ENCODE peak calls at places on chromosomes 7 and 10, in nine cellular contexts. One of them, this sample, is unnamed.

GRCh38 chr7:27147211-27148030 is at the start of gene HOXA6:
- DNase-seq in dorsolateral prefrontal cortex: no peak
- DNase-seq in DND-41: no peak
- DNase-seq in adipocyte: no peak
- DNase-seq in heart left ventricle: peak; percentile 62
- DNase-seq in mesendoderm: no peak
- DNase-seq in GM23248: peak; percentile 72
- DNase-seq in mammary epithelial cell: peak; percentile 70
- DNase-seq in fibroblast of pulmonary artery: no peak
- DNase-seq in this sample: no peak

GRCh38 chr7:150941351-150941982 is 36.7 kb downstream of the KCNH2 start:
- DNase-seq in dorsolateral prefrontal cortex: no peak
- DNase-seq in DND-41: no peak
- DNase-seq in adipocyte: no peak
- DNase-seq in heart left ventricle: no peak
- DNase-seq in mesendoderm: no peak
- DNase-seq in GM23248: no peak
- DNase-seq in mammary epithelial cell: no peak
- DNase-seq in fibroblast of pulmonary artery: no peak
- DNase-seq in this sample: no peak

GRCh38 chr7:123184271-123184670 is 15.5 kb downstream of the SLC13A1 start:
- DNase-seq in dorsolateral prefrontal cortex: no peak
- DNase-seq in DND-41: no peak
- DNase-seq in adipocyte: no peak
- DNase-seq in heart left ventricle: no peak
- DNase-seq in mesendoderm: no peak
- DNase-seq in GM23248: no peak
- DNase-seq in mammary epithelial cell: no peak
- DNase-seq in fibroblast of pulmonary artery: no peak
- DNase-seq in this sample: no peak

GRCh38 chr10:17527530-17528146 is 73.2 kb upstream of the ST8SIA6 start:
- DNase-seq in dorsolateral prefrontal cortex: no peak
- DNase-seq in DND-41: no peak
- DNase-seq in adipocyte: peak; percentile 89
- DNase-seq in heart left ventricle: no peak
- DNase-seq in mesendoderm: peak; percentile 53
- DNase-seq in GM23248: peak; percentile 38
- DNase-seq in mammary epithelial cell: peak; percentile 69
- DNase-seq in fibroblast of pulmonary artery: peak; percentile 92
- DNase-seq in this sample: no peak

GRCh38 chr7:95690367-95690947 is 81.9 kb upstream of the DYNC1I1 start:
- DNase-seq in dorsolateral prefrontal cortex: no peak
- DNase-seq in DND-41: peak; percentile 32
- DNase-seq in adipocyte: peak; percentile 71
- DNase-seq in heart left ventricle: no peak
- DNase-seq in mesendoderm: peak; percentile 64
- DNase-seq in GM23248: peak; percentile 60
- DNase-seq in mammary epithelial cell: peak; percentile 40
- DNase-seq in fibroblast of pulmonary artery: peak; percentile 66
- DNase-seq in this sample: peak; percentile 46

GRCh38 chr7:151631149-151631967 is 111.7 kb upstream of the RHEB start:
- DNase-seq in dorsolateral prefrontal cortex: no peak
- DNase-seq in DND-41: no peak
- DNase-seq in adipocyte: peak; percentile 73
- DNase-seq in heart left ventricle: no peak
- DNase-seq in mesendoderm: peak; percentile 55
- DNase-seq in GM23248: peak; percentile 68
- DNase-seq in mammary epithelial cell: peak; percentile 41
- DNase-seq in fibroblast of pulmonary artery: no peak
- DNase-seq in this sample: peak; percentile 23

GRCh38 chr7:155471728-155472127 is 13.8 kb downstream of the EN2 start:
- DNase-seq in dorsolateral prefrontal cortex: no peak
- DNase-seq in DND-41: no peak
- DNase-seq in adipocyte: no peak
- DNase-seq in heart left ventricle: no peak
- DNase-seq in mesendoderm: no peak
- DNase-seq in GM23248: no peak
- DNase-seq in mammary epithelial cell: no peak
- DNase-seq in fibroblast of pulmonary artery: no peak
- DNase-seq in this sample: no peak

GRCh38 chr10:10293431-10293830 is 724.2 kb upstream of the CELF2 start:
- DNase-seq in dorsolateral prefrontal cortex: no peak
- DNase-seq in DND-41: no peak
- DNase-seq in adipocyte: no peak
- DNase-seq in heart left ventricle: no peak
- DNase-seq in mesendoderm: peak; percentile 58
- DNase-seq in GM23248: peak; percentile 4
- DNase-seq in mammary epithelial cell: no peak
- DNase-seq in fibroblast of pulmonary artery: peak; percentile 59
- DNase-seq in this sample: no peak

GRCh38 chr7:36796850-36797618 is 72.7 kb upstream of the AOAH start:
- DNase-seq in dorsolateral prefrontal cortex: no peak
- DNase-seq in DND-41: no peak
- DNase-seq in adipocyte: no peak
- DNase-seq in heart left ventricle: no peak
- DNase-seq in mesendoderm: no peak
- DNase-seq in GM23248: no peak
- DNase-seq in mammary epithelial cell: no peak
- DNase-seq in fibroblast of pulmonary artery: no peak
- DNase-seq in this sample: no peak

GRCh38 chr7:76086070-76086469 is 38.2 kb downstream of the MDH2 start:
- DNase-seq in dorsolateral prefrontal cortex: no peak
- DNase-seq in DND-41: no peak
- DNase-seq in adipocyte: no peak
- DNase-seq in heart left ventricle: no peak
- DNase-seq in mesendoderm: no peak
- DNase-seq in GM23248: peak; percentile 71
- DNase-seq in mammary epithelial cell: peak; percentile 66
- DNase-seq in fibroblast of pulmonary artery: peak; percentile 44
- DNase-seq in this sample: no peak

GRCh38 chr10:50033481-50033880 is 34.3 kb upstream of the WASHC2A start:
- DNase-seq in dorsolateral prefrontal cortex: no peak
- DNase-seq in DND-41: no peak
- DNase-seq in adipocyte: peak; percentile 46
- DNase-seq in heart left ventricle: no peak
- DNase-seq in mesendoderm: no peak
- DNase-seq in GM23248: peak; percentile 83
- DNase-seq in mammary epithelial cell: no peak
- DNase-seq in fibroblast of pulmonary artery: peak; percentile 21
- DNase-seq in this sample: no peak

GRCh38 chr7:22979861-22980260 is 34.1 kb downstream of the HYCC1 start:
- DNase-seq in dorsolateral prefrontal cortex: no peak
- DNase-seq in DND-41: no peak
- DNase-seq in adipocyte: no peak
- DNase-seq in heart left ventricle: no peak
- DNase-seq in mesendoderm: no peak
- DNase-seq in GM23248: peak; percentile 47
- DNase-seq in mammary epithelial cell: peak; percentile 59
- DNase-seq in fibroblast of pulmonary artery: no peak
- DNase-seq in this sample: no peak

GRCh38 chr10:96863922-96864543 is 31.9 kb downstream of the LCOR start:
- DNase-seq in dorsolateral prefrontal cortex: no peak
- DNase-seq in DND-41: no peak
- DNase-seq in adipocyte: peak; percentile 31
- DNase-seq in heart left ventricle: no peak
- DNase-seq in mesendoderm: peak; percentile 66
- DNase-seq in GM23248: peak; percentile 73
- DNase-seq in mammary epithelial cell: peak; percentile 54
- DNase-seq in fibroblast of pulmonary artery: peak; percentile 58
- DNase-seq in this sample: no peak

DNA sequence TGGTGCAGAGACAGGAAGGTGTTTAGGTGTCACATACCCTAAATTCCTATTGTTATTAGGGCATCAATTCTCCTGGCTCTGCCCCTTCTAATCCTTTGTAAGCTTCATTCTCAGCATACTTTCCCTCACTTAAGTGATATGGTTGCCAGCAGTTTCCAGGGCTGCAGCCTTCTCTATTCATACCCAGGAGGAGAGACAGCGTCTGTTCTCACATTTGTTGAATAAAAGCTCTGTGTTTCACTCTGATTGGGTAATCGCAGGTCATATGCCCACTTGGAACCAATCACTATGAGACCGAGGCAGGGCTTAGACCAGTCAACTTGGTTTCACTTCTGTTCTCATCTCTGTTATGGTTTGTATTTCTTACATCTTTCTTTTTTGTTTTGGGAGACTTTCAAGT is 109.6 kb upstream of the MTPN start:
- DNase-seq in dorsolateral prefrontal cortex: peak; percentile 48
- DNase-seq in DND-41: peak; percentile 13
- DNase-seq in adipocyte: peak; percentile 90
- DNase-seq in heart left ventricle: no peak
- DNase-seq in mesendoderm: peak; percentile 100
- DNase-seq in GM23248: peak; percentile 87
- DNase-seq in mammary epithelial cell: peak; percentile 83
- DNase-seq in fibroblast of pulmonary artery: peak; percentile 94
- DNase-seq in this sample: peak; percentile 63
- H3K4me3 ChIP-seq in dorsolateral prefrontal cortex: peak overlapping the region; percentile 50
- H3K4me3 ChIP-seq in DND-41: no peak overlapping the region
- H3K4me3 ChIP-seq in adipocyte: peak overlapping the region; percentile 88
- H3K4me3 ChIP-seq in heart left ventricle: peak overlapping the region; percentile 49
- H3K4me3 ChIP-seq in mesendoderm: no peak overlapping the region
- H3K4me3 ChIP-seq in GM23248: peak overlapping the region; percentile 73
- H3K4me3 ChIP-seq in mammary epithelial cell: peak overlapping the region; percentile 53
- H3K4me3 ChIP-seq in fibroblast of pulmonary artery: peak overlapping the region; percentile 64
- H3K4me3 ChIP-seq in this sample: no peak overlapping the region

GRCh38 chr10:71442000-71442399 is 45.3 kb downstream of the CDH23 start:
- DNase-seq in dorsolateral prefrontal cortex: no peak
- DNase-seq in DND-41: no peak
- DNase-seq in adipocyte: no peak
- DNase-seq in heart left ventricle: no peak
- DNase-seq in mesendoderm: no peak
- DNase-seq in GM23248: no peak
- DNase-seq in mammary epithelial cell: no peak
- DNase-seq in fibroblast of pulmonary artery: no peak
- DNase-seq in this sample: no peak
- H3K4me3 ChIP-seq in dorsolateral prefrontal cortex: no peak overlapping the region
- H3K4me3 ChIP-seq in DND-41: no peak overlapping the region
- H3K4me3 ChIP-seq in adipocyte: no peak overlapping the region
- H3K4me3 ChIP-seq in heart left ventricle: no peak overlapping the region
- H3K4me3 ChIP-seq in mesendoderm: no peak overlapping the region
- H3K4me3 ChIP-seq in GM23248: no peak overlapping the region
- H3K4me3 ChIP-seq in mammary epithelial cell: no peak overlapping the region
- H3K4me3 ChIP-seq in fibroblast of pulmonary artery: no peak overlapping the region
- H3K4me3 ChIP-seq in this sample: no peak overlapping the region

DNA sequence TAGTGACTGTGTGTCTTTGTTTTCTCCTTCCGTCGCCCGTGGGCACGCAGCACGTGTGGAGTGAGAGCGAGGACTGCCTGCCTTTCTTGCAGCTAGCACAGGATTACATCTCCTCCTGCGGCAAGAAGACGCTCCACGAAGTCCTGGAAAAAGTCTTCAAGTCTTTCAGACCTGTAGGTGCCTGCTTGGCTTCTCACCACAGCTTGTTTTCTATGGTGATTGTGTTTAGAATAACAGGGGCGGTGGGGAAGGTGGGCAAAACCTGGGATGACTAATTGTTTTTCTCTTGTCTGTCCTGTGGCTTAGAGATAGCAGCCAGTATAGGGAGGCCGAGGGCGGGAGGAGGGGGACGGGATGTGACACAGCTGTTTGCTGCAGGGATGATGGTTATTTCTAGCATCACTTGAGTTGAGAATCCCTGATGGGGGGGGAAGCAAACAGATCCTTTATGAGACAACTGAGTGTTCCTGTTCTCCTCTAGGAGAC is 11.4 kb downstream of the MTURN start:
- DNase-seq in dorsolateral prefrontal cortex: no peak
- DNase-seq in DND-41: no peak
- DNase-seq in adipocyte: no peak
- DNase-seq in heart left ventricle: no peak
- DNase-seq in mesendoderm: peak; percentile 76
- DNase-seq in GM23248: no peak
- DNase-seq in mammary epithelial cell: no peak
- DNase-seq in fibroblast of pulmonary artery: peak; percentile 21
- DNase-seq in this sample: peak; percentile 77
- H3K4me3 ChIP-seq in dorsolateral prefrontal cortex: no peak overlapping the region
- H3K4me3 ChIP-seq in DND-41: no peak overlapping the region
- H3K4me3 ChIP-seq in adipocyte: no peak overlapping the region
- H3K4me3 ChIP-seq in heart left ventricle: no peak overlapping the region
- H3K4me3 ChIP-seq in mesendoderm: no peak overlapping the region
- H3K4me3 ChIP-seq in GM23248: no peak overlapping the region
- H3K4me3 ChIP-seq in mammary epithelial cell: no peak overlapping the region
- H3K4me3 ChIP-seq in fibroblast of pulmonary artery: no peak overlapping the region
- H3K4me3 ChIP-seq in this sample: no peak overlapping the region

GRCh38 chr7:131521651-131522163 is 34.7 kb downstream of the PODXL start:
- DNase-seq in dorsolateral prefrontal cortex: peak; percentile 24
- DNase-seq in DND-41: no peak
- DNase-seq in adipocyte: peak; percentile 34
- DNase-seq in heart left ventricle: no peak
- DNase-seq in mesendoderm: peak; percentile 91
- DNase-seq in GM23248: peak; percentile 48
- DNase-seq in mammary epithelial cell: no peak
- DNase-seq in fibroblast of pulmonary artery: no peak
- DNase-seq in this sample: no peak

GRCh38 chr7:131525820-131526219 is 30.6 kb downstream of the PODXL start:
- DNase-seq in dorsolateral prefrontal cortex: no peak
- DNase-seq in DND-41: no peak
- DNase-seq in adipocyte: no peak
- DNase-seq in heart left ventricle: no peak
- DNase-seq in mesendoderm: no peak
- DNase-seq in GM23248: peak; percentile 54
- DNase-seq in mammary epithelial cell: no peak
- DNase-seq in fibroblast of pulmonary artery: no peak
- DNase-seq in this sample: no peak

GRCh38 chr7:131524699-131525098 is 31.7 kb downstream of the PODXL start:
- DNase-seq in dorsolateral prefrontal cortex: no peak
- DNase-seq in DND-41: no peak
- DNase-seq in adipocyte: no peak
- DNase-seq in heart left ventricle: no peak
- DNase-seq in mesendoderm: no peak
- DNase-seq in GM23248: no peak
- DNase-seq in mammary epithelial cell: no peak
- DNase-seq in fibroblast of pulmonary artery: no peak
- DNase-seq in this sample: no peak

GRCh38 chr7:131524116-131524515 is 32.3 kb downstream of the PODXL start:
- DNase-seq in dorsolateral prefrontal cortex: no peak
- DNase-seq in DND-41: no peak
- DNase-seq in adipocyte: no peak
- DNase-seq in heart left ventricle: no peak
- DNase-seq in mesendoderm: no peak
- DNase-seq in GM23248: no peak
- DNase-seq in mammary epithelial cell: no peak
- DNase-seq in fibroblast of pulmonary artery: no peak
- DNase-seq in this sample: no peak

DNA sequence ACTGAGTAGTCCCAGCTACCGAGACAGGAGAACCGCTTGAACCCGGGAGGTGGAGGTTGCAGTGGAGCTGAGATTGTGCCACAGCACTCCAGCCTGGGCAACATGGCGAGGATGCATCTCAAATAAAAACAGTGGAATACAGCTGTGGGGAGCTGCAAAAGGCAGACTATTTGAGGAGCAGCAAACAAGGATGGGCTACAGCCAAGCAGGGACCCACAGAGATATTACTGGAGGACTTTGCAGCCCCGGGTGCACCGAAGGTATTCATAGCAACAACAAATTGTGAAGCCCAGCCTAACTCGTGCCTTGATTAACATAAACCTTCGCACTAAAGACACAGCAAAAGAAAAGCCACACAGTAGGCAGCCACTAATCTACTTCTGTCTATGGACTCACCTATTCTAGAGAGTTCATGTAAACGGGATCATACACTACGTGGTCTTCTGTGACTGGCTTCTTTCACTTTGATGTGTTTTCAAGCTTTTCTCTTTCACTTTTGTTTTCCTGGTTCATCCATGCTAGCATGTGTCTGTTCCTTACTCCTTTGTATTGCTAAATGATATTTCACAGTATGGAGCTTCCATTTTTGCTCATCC is 34.0 kb downstream of the PODXL start:
- DNase-seq in dorsolateral prefrontal cortex: no peak
- DNase-seq in DND-41: peak; percentile 27
- DNase-seq in adipocyte: no peak
- DNase-seq in heart left ventricle: no peak
- DNase-seq in mesendoderm: no peak
- DNase-seq in GM23248: no peak
- DNase-seq in mammary epithelial cell: no peak
- DNase-seq in fibroblast of pulmonary artery: no peak
- DNase-seq in this sample: peak; percentile 41
- H3K4me3 ChIP-seq in dorsolateral prefrontal cortex: no peak overlapping the region
- H3K4me3 ChIP-seq in DND-41: no peak overlapping the region
- H3K4me3 ChIP-seq in adipocyte: peak overlapping the region; percentile 67
- H3K4me3 ChIP-seq in heart left ventricle: peak overlapping the region; percentile 1
- H3K4me3 ChIP-seq in mesendoderm: no peak overlapping the region
- H3K4me3 ChIP-seq in GM23248: peak overlapping the region; percentile 35
- H3K4me3 ChIP-seq in mammary epithelial cell: no peak overlapping the region
- H3K4me3 ChIP-seq in fibroblast of pulmonary artery: no peak overlapping the region
- H3K4me3 ChIP-seq in this sample: peak overlapping the region; percentile 1

This sample was measured in Jurkat, Clone E6-1.